ENCODE peak calls at places on chromosomes 1 and 21, in seven cellular contexts. One of them, this sample, is unnamed.

GRCh38 chr1:205456383-205456867 is 580 bp upstream of the BLACAT1 start:
- DNase-seq in stomach: no peak
- DNase-seq in transverse colon: no peak
- DNase-seq in esophagus muscularis mucosa: no peak
- DNase-seq in endothelial cell of umbilical vein: no peak
- DNase-seq in vagina: no peak
- DNase-seq in prostate gland: no peak
- DNase-seq in this sample: no peak

GRCh38 chr1:155188268-155188667 is 14.6 kb downstream of the TRIM46 start:
- DNase-seq in stomach: no peak
- DNase-seq in transverse colon: no peak
- DNase-seq in esophagus muscularis mucosa: no peak
- DNase-seq in endothelial cell of umbilical vein: no peak
- DNase-seq in vagina: no peak
- DNase-seq in prostate gland: no peak
- DNase-seq in this sample: no peak

GRCh38 chr1:48869116-48869893 is 92.6 kb upstream of the BEND5 start:
- DNase-seq in stomach: no peak
- DNase-seq in transverse colon: no peak
- DNase-seq in esophagus muscularis mucosa: no peak
- DNase-seq in endothelial cell of umbilical vein: no peak
- DNase-seq in vagina: no peak
- DNase-seq in prostate gland: peak; percentile 72
- DNase-seq in this sample: no peak

GRCh38 chr1:96520542-96520941 is 201.0 kb upstream of the PTBP2 start:
- DNase-seq in stomach: no peak
- DNase-seq in transverse colon: no peak
- DNase-seq in esophagus muscularis mucosa: no peak
- DNase-seq in endothelial cell of umbilical vein: peak; percentile 24
- DNase-seq in vagina: no peak
- DNase-seq in prostate gland: no peak
- DNase-seq in this sample: no peak

GRCh38 chr1:8839990-8840389 is 22.6 kb upstream of the RERE start:
- DNase-seq in stomach: no peak
- DNase-seq in transverse colon: no peak
- DNase-seq in esophagus muscularis mucosa: no peak
- DNase-seq in endothelial cell of umbilical vein: no peak
- DNase-seq in vagina: no peak
- DNase-seq in prostate gland: no peak
- DNase-seq in this sample: no peak

GRCh38 chr1:224759570-224760562 is 143.7 kb downstream of the CNIH3 start:
- DNase-seq in stomach: no peak
- DNase-seq in transverse colon: no peak
- DNase-seq in esophagus muscularis mucosa: no peak
- DNase-seq in endothelial cell of umbilical vein: no peak
- DNase-seq in vagina: peak; percentile 86
- DNase-seq in prostate gland: no peak
- DNase-seq in this sample: no peak

GRCh38 chr1:224170748-224171478 is 12.1 kb upstream of the DEGS1 start:
- DNase-seq in stomach: peak; percentile 40
- DNase-seq in transverse colon: peak; percentile 28
- DNase-seq in esophagus muscularis mucosa: no peak
- DNase-seq in endothelial cell of umbilical vein: peak; percentile 40
- DNase-seq in vagina: no peak
- DNase-seq in prostate gland: no peak
- DNase-seq in this sample: no peak

GRCh38 chr21:38660333-38661295 is 145.1 kb upstream of the ETS2 start:
- DNase-seq in stomach: no peak
- DNase-seq in transverse colon: peak; percentile 12
- DNase-seq in esophagus muscularis mucosa: no peak
- DNase-seq in endothelial cell of umbilical vein: no peak
- DNase-seq in vagina: no peak
- DNase-seq in prostate gland: no peak
- DNase-seq in this sample: no peak

GRCh38 chr1:98355656-98356384 is 305.7 kb upstream of the SNX7 start:
- DNase-seq in stomach: no peak
- DNase-seq in transverse colon: no peak
- DNase-seq in esophagus muscularis mucosa: no peak
- DNase-seq in endothelial cell of umbilical vein: no peak
- DNase-seq in vagina: no peak
- DNase-seq in prostate gland: no peak
- DNase-seq in this sample: no peak

GRCh38 chr1:235326719-235327558 is 1.0 kb downstream of the ARID4B start:
- DNase-seq in stomach: peak; percentile 34
- DNase-seq in transverse colon: peak; percentile 44
- DNase-seq in esophagus muscularis mucosa: no peak
- DNase-seq in endothelial cell of umbilical vein: peak; percentile 63
- DNase-seq in vagina: peak; percentile 89
- DNase-seq in prostate gland: peak; percentile 8
- DNase-seq in this sample: peak; percentile 25

GRCh38 chr1:32989160-32989894 is 24.7 kb upstream of the RNF19B start:
- DNase-seq in stomach: peak; percentile 71
- DNase-seq in transverse colon: peak; percentile 56
- DNase-seq in esophagus muscularis mucosa: peak; percentile 96
- DNase-seq in endothelial cell of umbilical vein: peak; percentile 97
- DNase-seq in vagina: peak; percentile 94
- DNase-seq in prostate gland: peak; percentile 65
- DNase-seq in this sample: peak; percentile 54

GRCh38 chr21:27802816-27803475 is 836.1 kb upstream of the ADAMTS5 start:
- DNase-seq in stomach: peak; percentile 44
- DNase-seq in transverse colon: peak; percentile 39
- DNase-seq in esophagus muscularis mucosa: no peak
- DNase-seq in endothelial cell of umbilical vein: peak; percentile 39
- DNase-seq in vagina: no peak
- DNase-seq in prostate gland: peak; percentile 12
- DNase-seq in this sample: no peak

GRCh38 chr1:152109231-152109997 is 5.8 kb downstream of the TCHH start:
- DNase-seq in stomach: no peak
- DNase-seq in transverse colon: no peak
- DNase-seq in esophagus muscularis mucosa: no peak
- DNase-seq in endothelial cell of umbilical vein: no peak
- DNase-seq in vagina: no peak
- DNase-seq in prostate gland: no peak
- DNase-seq in this sample: no peak

GRCh38 chr1:215526147-215526845 is 40.8 kb upstream of the KCTD3 start:
- DNase-seq in stomach: no peak
- DNase-seq in transverse colon: no peak
- DNase-seq in esophagus muscularis mucosa: no peak
- DNase-seq in endothelial cell of umbilical vein: peak; percentile 61
- DNase-seq in vagina: no peak
- DNase-seq in prostate gland: no peak
- DNase-seq in this sample: no peak

GRCh38 chr1:15355968-15356621 is 53.6 kb upstream of the EFHD2 start:
- DNase-seq in stomach: no peak
- DNase-seq in transverse colon: no peak
- DNase-seq in esophagus muscularis mucosa: no peak
- DNase-seq in endothelial cell of umbilical vein: no peak
- DNase-seq in vagina: no peak
- DNase-seq in prostate gland: no peak
- DNase-seq in this sample: no peak

GRCh38 chr1:117595993-117596720 is 9.7 kb upstream of the TENT5C start:
- DNase-seq in stomach: peak; percentile 20
- DNase-seq in transverse colon: peak; percentile 7
- DNase-seq in esophagus muscularis mucosa: no peak
- DNase-seq in endothelial cell of umbilical vein: no peak
- DNase-seq in vagina: no peak
- DNase-seq in prostate gland: no peak
- DNase-seq in this sample: no peak

GRCh38 chr21:38848187-38848609 is 42.5 kb downstream of the ETS2 start:
- DNase-seq in stomach: no peak
- DNase-seq in transverse colon: no peak
- DNase-seq in esophagus muscularis mucosa: peak; percentile 88
- DNase-seq in endothelial cell of umbilical vein: no peak
- DNase-seq in vagina: no peak
- DNase-seq in prostate gland: no peak
- DNase-seq in this sample: no peak

GRCh38 chr1:218351617-218352438 is 6.7 kb downstream of the TGFB2 start:
- DNase-seq in stomach: no peak
- DNase-seq in transverse colon: no peak
- DNase-seq in esophagus muscularis mucosa: no peak
- DNase-seq in endothelial cell of umbilical vein: peak; percentile 77
- DNase-seq in vagina: no peak
- DNase-seq in prostate gland: no peak
- DNase-seq in this sample: no peak

GRCh38 chr1:243496173-243496553 is 240.3 kb downstream of the SDCCAG8 start:
- DNase-seq in stomach: no peak
- DNase-seq in transverse colon: no peak
- DNase-seq in esophagus muscularis mucosa: no peak
- DNase-seq in endothelial cell of umbilical vein: no peak
- DNase-seq in vagina: no peak
- DNase-seq in prostate gland: no peak
- DNase-seq in this sample: no peak

GRCh38 chr1:66331641-66332523 is 202.1 kb upstream of the SGIP1 start:
- DNase-seq in stomach: peak; percentile 60
- DNase-seq in transverse colon: peak; percentile 64
- DNase-seq in esophagus muscularis mucosa: peak; percentile 93
- DNase-seq in endothelial cell of umbilical vein: peak; percentile 97
- DNase-seq in vagina: no peak
- DNase-seq in prostate gland: peak; percentile 85
- DNase-seq in this sample: no peak

GRCh38 chr1:53559854-53560571 is 100.8 kb downstream of the DMRTB1 start:
- DNase-seq in stomach: no peak
- DNase-seq in transverse colon: peak; percentile 4
- DNase-seq in esophagus muscularis mucosa: no peak
- DNase-seq in endothelial cell of umbilical vein: no peak
- DNase-seq in vagina: no peak
- DNase-seq in prostate gland: no peak
- DNase-seq in this sample: no peak

GRCh38 chr1:170755791-170756190 is 91.9 kb downstream of the PRRX1 start:
- DNase-seq in stomach: no peak
- DNase-seq in transverse colon: no peak
- DNase-seq in esophagus muscularis mucosa: no peak
- DNase-seq in endothelial cell of umbilical vein: no peak
- DNase-seq in vagina: no peak
- DNase-seq in prostate gland: no peak
- DNase-seq in this sample: no peak

DNA sequence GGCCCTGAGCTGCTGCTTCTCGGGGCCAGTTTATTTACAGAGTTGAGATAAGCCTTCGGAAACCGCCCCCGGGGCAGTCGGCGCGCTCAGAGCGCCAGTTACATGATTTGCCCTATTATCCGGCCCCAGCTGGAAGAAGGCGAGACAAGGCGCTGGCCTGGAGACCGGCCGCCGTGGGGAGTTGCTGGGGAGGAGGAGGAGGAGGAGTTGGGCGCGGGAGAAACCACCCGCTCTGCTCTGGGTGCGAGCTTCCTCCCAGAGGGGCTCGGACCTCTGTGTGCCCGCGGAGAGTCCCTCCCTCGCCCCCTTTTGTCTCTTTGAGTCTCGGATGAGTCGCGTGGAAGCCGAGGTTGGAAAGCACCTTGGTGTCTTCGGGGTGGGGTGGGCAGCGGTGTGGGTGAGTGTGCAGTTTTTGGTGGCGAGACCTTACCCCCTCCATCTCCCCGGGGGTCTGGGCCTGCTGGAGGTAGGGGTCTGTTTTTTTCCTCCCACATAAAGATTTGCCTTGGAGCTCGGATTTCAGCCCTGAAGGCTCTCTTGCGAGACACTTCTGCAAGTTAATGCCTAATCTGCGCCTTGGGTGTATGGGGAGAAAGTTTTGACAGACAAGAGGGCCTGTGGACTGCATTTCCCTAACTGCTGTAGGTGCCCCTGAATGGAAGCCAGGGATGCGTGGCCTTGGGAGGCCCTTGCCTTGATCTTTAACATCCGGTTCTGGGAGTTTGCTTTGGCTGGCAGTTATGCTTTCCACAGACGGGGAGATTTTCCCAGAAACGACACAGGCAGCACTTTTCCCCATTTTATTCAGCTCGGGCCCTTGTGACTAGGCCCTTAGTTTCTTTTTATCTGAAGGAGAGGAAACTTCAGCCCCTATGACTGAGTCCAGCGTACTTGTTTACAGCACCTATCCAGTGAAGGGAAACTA is 80.0 kb downstream of the NDUFS5 start:
- DNase-seq in stomach: peak; percentile 60
- DNase-seq in transverse colon: peak; percentile 50
- DNase-seq in esophagus muscularis mucosa: no peak
- DNase-seq in endothelial cell of umbilical vein: peak; percentile 76
- DNase-seq in vagina: no peak
- DNase-seq in prostate gland: peak; percentile 35
- DNase-seq in this sample: peak; percentile 36
- TF ChIP-seq POLR2A in stomach: no peak
- TF ChIP-seq POLR2A in transverse colon: no peak
- TF ChIP-seq POLR2A in esophagus muscularis mucosa: no peak
- TF ChIP-seq POLR2A in endothelial cell of umbilical vein: peak; percentile 66
- TF ChIP-seq POLR2A in vagina: no peak
- TF ChIP-seq POLR2A in prostate gland: peak; percentile 16
- TF ChIP-seq POLR2A in this sample: no peak

GRCh38 chr1:174988986-174989385 is 10.8 kb upstream of the CACYBP start:
- DNase-seq in stomach: no peak
- DNase-seq in transverse colon: no peak
- DNase-seq in esophagus muscularis mucosa: no peak
- DNase-seq in endothelial cell of umbilical vein: no peak
- DNase-seq in vagina: no peak
- DNase-seq in prostate gland: no peak
- DNase-seq in this sample: no peak
- TF ChIP-seq POLR2AphosphoS5 in stomach: no peak
- TF ChIP-seq POLR2AphosphoS5 in transverse colon: no peak
- TF ChIP-seq POLR2AphosphoS5 in esophagus muscularis mucosa: no peak
- TF ChIP-seq POLR2AphosphoS5 in endothelial cell of umbilical vein: no peak
- TF ChIP-seq POLR2AphosphoS5 in vagina: no peak
- TF ChIP-seq POLR2AphosphoS5 in prostate gland: no peak
- TF ChIP-seq POLR2AphosphoS5 in this sample: no peak

GRCh38 chr1:10633416-10633815 is 158.7 kb downstream of the PEX14 start:
- DNase-seq in stomach: no peak
- DNase-seq in transverse colon: no peak
- DNase-seq in esophagus muscularis mucosa: no peak
- DNase-seq in endothelial cell of umbilical vein: no peak
- DNase-seq in vagina: no peak
- DNase-seq in prostate gland: no peak
- DNase-seq in this sample: no peak

GRCh38 chr1:10635385-10635896 is 160.7 kb downstream of the PEX14 start:
- DNase-seq in stomach: peak; percentile 69
- DNase-seq in transverse colon: no peak
- DNase-seq in esophagus muscularis mucosa: no peak
- DNase-seq in endothelial cell of umbilical vein: no peak
- DNase-seq in vagina: no peak
- DNase-seq in prostate gland: peak; percentile 95
- DNase-seq in this sample: no peak

GRCh38 chr1:10634428-10635384 is 160.0 kb downstream of the PEX14 start:
- DNase-seq in stomach: no peak
- DNase-seq in transverse colon: no peak
- DNase-seq in esophagus muscularis mucosa: no peak
- DNase-seq in endothelial cell of umbilical vein: no peak
- DNase-seq in vagina: no peak
- DNase-seq in prostate gland: peak; percentile 55
- DNase-seq in this sample: peak; percentile 90

GRCh38 chr1:10632691-10633090 is 157.9 kb downstream of the PEX14 start:
- DNase-seq in stomach: no peak
- DNase-seq in transverse colon: no peak
- DNase-seq in esophagus muscularis mucosa: no peak
- DNase-seq in endothelial cell of umbilical vein: no peak
- DNase-seq in vagina: no peak
- DNase-seq in prostate gland: no peak
- DNase-seq in this sample: no peak

GRCh38 chr1:10634075-10634427 is 159.3 kb downstream of the PEX14 start:
- DNase-seq in stomach: no peak
- DNase-seq in transverse colon: no peak
- DNase-seq in esophagus muscularis mucosa: no peak
- DNase-seq in endothelial cell of umbilical vein: no peak
- DNase-seq in vagina: no peak
- DNase-seq in prostate gland: no peak
- DNase-seq in this sample: no peak
- TF ChIP-seq POLR2A in stomach: no peak
- TF ChIP-seq POLR2A in transverse colon: no peak
- TF ChIP-seq POLR2A in esophagus muscularis mucosa: no peak
- TF ChIP-seq POLR2A in endothelial cell of umbilical vein: no peak
- TF ChIP-seq POLR2A in vagina: no peak
- TF ChIP-seq POLR2A in prostate gland: no peak
- TF ChIP-seq POLR2A in this sample: no peak

GRCh38 chr1:109213345-109213823 is 334 bp upstream of the SARS1 start:
- DNase-seq in stomach: no peak
- DNase-seq in transverse colon: no peak
- DNase-seq in esophagus muscularis mucosa: no peak
- DNase-seq in endothelial cell of umbilical vein: no peak
- DNase-seq in vagina: peak; percentile 90
- DNase-seq in prostate gland: no peak
- DNase-seq in this sample: no peak
- TF ChIP-seq POLR2AphosphoS5 in stomach: no peak
- TF ChIP-seq POLR2AphosphoS5 in transverse colon: no peak
- TF ChIP-seq POLR2AphosphoS5 in esophagus muscularis mucosa: no peak
- TF ChIP-seq POLR2AphosphoS5 in endothelial cell of umbilical vein: no peak
- TF ChIP-seq POLR2AphosphoS5 in vagina: no peak
- TF ChIP-seq POLR2AphosphoS5 in prostate gland: no peak
- TF ChIP-seq POLR2AphosphoS5 in this sample: no peak